ENCODE peak calls at places on chromosomes 13 and 19, in six cellular contexts. M is endothelial cell, A is mucosa of descending colon, Z is GM23248, Y is NCI-H774, O is transverse colon. V is an unnamed sample.

GRCh38 chr19:33505823-33506222 is 15.8 kb downstream of the PEPD start:
- DNase-seq in M (no peak), A (no peak), Z (no peak), Y (no peak), O (no peak), V (no peak)

GRCh38 chr13:113765241-113765910 is 6.3 kb downstream of the TMEM255B start:
- DNase-seq in M (no peak), A (no peak), Z (peak; percentile 12), Y (no peak), O (no peak), V (peak; percentile 8)

GRCh38 chr13:70255406-70255991 is 147.2 kb upstream of the KLHL1 start:
- DNase-seq in M (no peak), A (no peak), Z (no peak), Y (no peak), O (no peak), V (no peak)

GRCh38 chr13:72849571-72849970 is 67.6 kb downstream of the PIBF1 start:
- DNase-seq in M (no peak), A (no peak), Z (peak; percentile 50), Y (no peak), O (no peak), V (no peak)

GRCh38 chr13:48749699-48750473 is 96.2 kb downstream of the CYSLTR2 start:
- DNase-seq in M (peak; percentile 58), A (peak; percentile 63), Z (peak; percentile 100), Y (no peak), O (peak; percentile 66), V (peak; percentile 70)

GRCh38 chr19:39405261-39405912 is 1.3 kb upstream of the ZFP36 start:
- DNase-seq in M (no peak), A (no peak), Z (peak; percentile 30), Y (no peak), O (no peak), V (no peak)

GRCh38 chr13:48151766-48152165 is 56.9 kb upstream of the MED4 start:
- DNase-seq in M (no peak), A (no peak), Z (no peak), Y (no peak), O (no peak), V (no peak)

GRCh38 chr13:40352807-40353562 is 313.5 kb downstream of the FOXO1 start:
- DNase-seq in M (no peak), A (no peak), Z (peak; percentile 31), Y (no peak), O (no peak), V (no peak)

GRCh38 chr13:76600086-76600485 is 286.1 kb downstream of the KCTD12 start:
- DNase-seq in M (no peak), A (peak; percentile 4), Z (peak; percentile 4), Y (no peak), O (no peak), V (no peak)

GRCh38 chr19:18735752-18736151 is 52.3 kb downstream of the CRTC1 start:
- DNase-seq in M (no peak), A (no peak), Z (no peak), Y (no peak), O (no peak), V (no peak)

GRCh38 chr13:51802601-51803000 is 1.4 kb downstream of the DHRS12 start:
- DNase-seq in M (no peak), A (no peak), Z (peak; percentile 26), Y (no peak), O (no peak), V (no peak)

GRCh38 chr19:3359850-3360493 is 6.4 kb upstream of the NFIC start:
- DNase-seq in M (no peak), A (peak; percentile 32), Z (peak; percentile 80), Y (peak; percentile 13), O (no peak), V (peak; percentile 76)

GRCh38 chr19:36009633-36010379 is 1.2 kb upstream of the SYNE4 start:
- DNase-seq in M (no peak), A (no peak), Z (no peak), Y (no peak), O (no peak), V (no peak)

GRCh38 chr13:110942248-110942981 is 27.5 kb upstream of the ANKRD10 start:
- DNase-seq in M (no peak), A (no peak), Z (no peak), Y (no peak), O (no peak), V (no peak)

GRCh38 chr19:42370068-42370520 is 20.0 kb downstream of the CNFN start:
- DNase-seq in M (no peak), A (no peak), Z (no peak), Y (peak; percentile 26), O (no peak), V (no peak)

GRCh38 chr19:39599116-39599515 is 3.2 kb upstream of the LGALS13 start:
- DNase-seq in M (peak; percentile 60), A (peak; percentile 20), Z (peak; percentile 51), Y (no peak), O (no peak), V (no peak)

GRCh38 chr19:45420356-45420755 is 3.4 kb downstream of the ERCC1 start:
- DNase-seq in M (no peak), A (no peak), Z (no peak), Y (no peak), O (no peak), V (no peak)

GRCh38 chr13:31797154-31797775 is 57.9 kb downstream of the RXFP2 start:
- DNase-seq in M (no peak), A (peak; percentile 14), Z (peak; percentile 76), Y (no peak), O (no peak), V (no peak)

GRCh38 chr19:55372316-55373081 is 2.2 kb upstream of the IL11 start:
- DNase-seq in M (no peak), A (no peak), Z (peak; percentile 62), Y (no peak), O (no peak), V (no peak)

GRCh38 chr13:45678282-45678681 is 23.8 kb upstream of the CBY2 start:
- DNase-seq in M (no peak), A (no peak), Z (no peak), Y (no peak), O (no peak), V (no peak)

GRCh38 chr19:47419037-47419783 is at the start of gene MEIS3:
- DNase-seq in M (no peak), A (no peak), Z (peak; percentile 42), Y (no peak), O (no peak), V (no peak)

GRCh38 chr19:51083783-51084182 is 1.1 kb upstream of the KLK14 start:
- DNase-seq in M (no peak), A (no peak), Z (no peak), Y (no peak), O (no peak), V (peak; percentile 54)

GRCh38 chr13:98556968-98557591 is 19.8 kb downstream of the STK24 start:
- DNase-seq in M (no peak), A (no peak), Z (peak; percentile 89), Y (no peak), O (no peak), V (no peak)

GRCh38 chr19:35715355-35715809 is 2.4 kb upstream of the KMT2B start:
- DNase-seq in M (no peak), A (no peak), Z (no peak), Y (no peak), O (no peak), V (no peak)

GRCh38 chr19:40252395-40252794 is 25.9 kb upstream of the CCNP start:
- DNase-seq in M (no peak), A (no peak), Z (no peak), Y (no peak), O (no peak), V (no peak)

GRCh38 chr13:106036870-106037269 is 498.6 kb downstream of the EFNB2 start:
- DNase-seq in M (no peak), A (peak; percentile 25), Z (no peak), Y (no peak), O (peak; percentile 10), V (no peak)

GRCh38 chr13:34352958-34353357 is 535.0 kb downstream of the RFC3 start:
- DNase-seq in M (no peak), A (no peak), Z (no peak), Y (no peak), O (no peak), V (no peak)

GRCh38 chr13:27405521-27406134 is 18.8 kb upstream of the GTF3A start:
- DNase-seq in M (no peak), A (peak; percentile 56), Z (peak; percentile 4), Y (no peak), O (peak; percentile 48), V (no peak)

GRCh38 chr19:52191374-52191773 is 1.5 kb downstream of the PPP2R1A start:
- DNase-seq in M (no peak), A (peak; percentile 72), Z (no peak), Y (no peak), O (peak; percentile 66), V (no peak)

V was measured in upper lobe of right lung.